ENCODE peak calls at places on chromosomes 5 and 9, in four cellular contexts. R, S, B and M are unnamed samples.

GRCh38 chr5:177466861-177467260 is 6.6 kb downstream of the DBN1 start:
- DNase-seq in R (no peak), S (no peak), B (no peak), M (no peak)

GRCh38 chr5:51618234-51618633 is 235.0 kb downstream of the ISL1 start:
- DNase-seq in R (no peak), S (no peak), B (no peak), M (no peak)

GRCh38 chr5:119996128-119996527 is 366.8 kb downstream of the FAM170A start:
- DNase-seq in R (no peak), S (no peak), B (no peak), M (no peak)

GRCh38 chr5:129771058-129771838 is 23.4 kb downstream of the MINAR2 start:
- DNase-seq in R (peak; percentile 57), S (peak; percentile 8), B (peak; percentile 61), M (peak; percentile 76)

GRCh38 chr9:93670208-93671029 is 94.0 kb downstream of the PHF2 start:
- DNase-seq in R (no peak), S (no peak), B (no peak), M (no peak)

GRCh38 chr9:126631254-126631653 is 17.5 kb downstream of the LMX1B start:
- DNase-seq in R (no peak), S (no peak), B (no peak), M (no peak)

GRCh38 chr5:35902032-35902681 is 36.3 kb downstream of the CAPSL start:
- DNase-seq in R (no peak), S (no peak), B (no peak), M (peak; percentile 16)

GRCh38 chr9:131149678-131150033 is 24.3 kb downstream of the NUP214 start:
- DNase-seq in R (no peak), S (no peak), B (no peak), M (no peak)

GRCh38 chr5:123598028-123598689 is 86.2 kb downstream of the CSNK1G3 start:
- DNase-seq in R (no peak), S (no peak), B (no peak), M (no peak)

GRCh38 chr9:136143215-136144001 is 24.7 kb upstream of the TMEM250 start:
- DNase-seq in R (no peak), S (no peak), B (no peak), M (peak; percentile 62)

GRCh38 chr5:109692852-109693251 is 3.1 kb downstream of the MAN2A1 start:
- DNase-seq in R (no peak), S (no peak), B (no peak), M (no peak)

GRCh38 chr9:73515216-73515615 is 363.6 kb downstream of the ANXA1 start:
- DNase-seq in R (no peak), S (no peak), B (peak; percentile 11), M (peak; percentile 5)

GRCh38 chr5:55360190-55360589 is 52.4 kb downstream of the MTREX start:
- DNase-seq in R (no peak), S (no peak), B (no peak), M (no peak)

GRCh38 chr9:136850866-136851775 is 1.0 kb upstream of the MAMDC4 start:
- DNase-seq in R (no peak), S (no peak), B (no peak), M (no peak)

GRCh38 chr5:158658439-158659230 is 441.1 kb downstream of the EBF1 start:
- DNase-seq in R (no peak), S (no peak), B (no peak), M (no peak)